ENCODE peak calls at places on chromosome 10, in nine cellular contexts. One of them, this sample, is unnamed.

GRCh38 chr10:72331575-72332422 is 22.9 kb downstream of the DNAJB12 start:
- DNase-seq in right atrium auricular region: peak; percentile 82
- DNase-seq in AG04450: no peak
- DNase-seq in endothelial cell: peak; percentile 56
- DNase-seq in heart right ventricle: peak; percentile 83
- DNase-seq in choroid plexus epithelial cell: peak; percentile 90
- DNase-seq in progenitor cell of endocrine pancreas: peak; percentile 47
- DNase-seq in epithelial cell of esophagus: peak; percentile 98
- DNase-seq in ovary: peak; percentile 74
- DNase-seq in this sample: no peak

GRCh38 chr10:121553861-121554264 is 44.4 kb downstream of the FGFR2 start:
- DNase-seq in AG04450: no peak
- DNase-seq in epithelial cell of esophagus: peak; percentile 92
- DNase-seq in heart right ventricle: no peak
- DNase-seq in ovary: no peak
- DNase-seq in choroid plexus epithelial cell: no peak
- DNase-seq in endothelial cell: no peak
- DNase-seq in right atrium auricular region: no peak
- DNase-seq in progenitor cell of endocrine pancreas: no peak
- DNase-seq in this sample: no peak

GRCh38 chr10:7596356-7596755 is 70.4 kb downstream of the ITIH5 start:
- DNase-seq in heart right ventricle: no peak
- DNase-seq in AG04450: no peak
- DNase-seq in progenitor cell of endocrine pancreas: no peak
- DNase-seq in right atrium auricular region: no peak
- DNase-seq in choroid plexus epithelial cell: no peak
- DNase-seq in ovary: no peak
- DNase-seq in endothelial cell: no peak
- DNase-seq in epithelial cell of esophagus: no peak
- DNase-seq in this sample: no peak

GRCh38 chr10:72720814-72721665 is 29.1 kb downstream of the MCU start:
- DNase-seq in epithelial cell of esophagus: peak; percentile 13
- DNase-seq in choroid plexus epithelial cell: no peak
- DNase-seq in right atrium auricular region: no peak
- DNase-seq in AG04450: no peak
- DNase-seq in endothelial cell: no peak
- DNase-seq in heart right ventricle: no peak
- DNase-seq in progenitor cell of endocrine pancreas: no peak
- DNase-seq in ovary: no peak
- DNase-seq in this sample: peak; percentile 46

GRCh38 chr10:6778992-6779701 is 199.1 kb upstream of the PRKCQ start:
- DNase-seq in progenitor cell of endocrine pancreas: no peak
- DNase-seq in epithelial cell of esophagus: peak; percentile 99
- DNase-seq in right atrium auricular region: no peak
- DNase-seq in ovary: no peak
- DNase-seq in AG04450: peak; percentile 89
- DNase-seq in choroid plexus epithelial cell: peak; percentile 75
- DNase-seq in heart right ventricle: no peak
- DNase-seq in endothelial cell: no peak
- DNase-seq in this sample: no peak

GRCh38 chr10:14653271-14654161 is 121.2 kb downstream of the FAM107B start:
- DNase-seq in choroid plexus epithelial cell: peak; percentile 95
- DNase-seq in ovary: no peak
- DNase-seq in epithelial cell of esophagus: peak; percentile 91
- DNase-seq in endothelial cell: peak; percentile 31
- DNase-seq in right atrium auricular region: no peak
- DNase-seq in AG04450: peak; percentile 38
- DNase-seq in progenitor cell of endocrine pancreas: no peak
- DNase-seq in heart right ventricle: no peak
- DNase-seq in this sample: no peak

GRCh38 chr10:132539431-132539839 is 1.8 kb downstream of the INPP5A start:
- DNase-seq in heart right ventricle: no peak
- DNase-seq in choroid plexus epithelial cell: no peak
- DNase-seq in epithelial cell of esophagus: no peak
- DNase-seq in ovary: peak; percentile 31
- DNase-seq in right atrium auricular region: no peak
- DNase-seq in AG04450: no peak
- DNase-seq in endothelial cell: no peak
- DNase-seq in progenitor cell of endocrine pancreas: no peak
- DNase-seq in this sample: no peak

GRCh38 chr10:73859441-73860049 is 14.8 kb downstream of the CAMK2G start:
- DNase-seq in AG04450: no peak
- DNase-seq in ovary: no peak
- DNase-seq in progenitor cell of endocrine pancreas: no peak
- DNase-seq in right atrium auricular region: no peak
- DNase-seq in heart right ventricle: no peak
- DNase-seq in endothelial cell: no peak
- DNase-seq in choroid plexus epithelial cell: peak; percentile 53
- DNase-seq in epithelial cell of esophagus: no peak
- DNase-seq in this sample: no peak

GRCh38 chr10:116888380-116889055 is 39.2 kb downstream of the ENO4 start:
- DNase-seq in epithelial cell of esophagus: peak; percentile 94
- DNase-seq in endothelial cell: no peak
- DNase-seq in heart right ventricle: no peak
- DNase-seq in ovary: peak; percentile 51
- DNase-seq in right atrium auricular region: peak; percentile 81
- DNase-seq in progenitor cell of endocrine pancreas: no peak
- DNase-seq in choroid plexus epithelial cell: peak; percentile 87
- DNase-seq in AG04450: peak; percentile 55
- DNase-seq in this sample: peak; percentile 53

GRCh38 chr10:34880817-34881216 is 65.7 kb upstream of the PARD3 start:
- DNase-seq in epithelial cell of esophagus: no peak
- DNase-seq in right atrium auricular region: no peak
- DNase-seq in AG04450: no peak
- DNase-seq in progenitor cell of endocrine pancreas: no peak
- DNase-seq in heart right ventricle: no peak
- DNase-seq in ovary: no peak
- DNase-seq in endothelial cell: no peak
- DNase-seq in choroid plexus epithelial cell: no peak
- DNase-seq in this sample: no peak

GRCh38 chr10:17227367-17228080 is 517 bp upstream of the VIM start:
- DNase-seq in right atrium auricular region: no peak
- DNase-seq in heart right ventricle: no peak
- DNase-seq in AG04450: no peak
- DNase-seq in choroid plexus epithelial cell: peak; percentile 58
- DNase-seq in endothelial cell: no peak
- DNase-seq in epithelial cell of esophagus: no peak
- DNase-seq in progenitor cell of endocrine pancreas: no peak
- DNase-seq in ovary: no peak
- DNase-seq in this sample: no peak

GRCh38 chr10:44897049-44897448 is 14.1 kb upstream of the TMEM72 start:
- DNase-seq in ovary: no peak
- DNase-seq in endothelial cell: no peak
- DNase-seq in AG04450: no peak
- DNase-seq in right atrium auricular region: no peak
- DNase-seq in heart right ventricle: no peak
- DNase-seq in epithelial cell of esophagus: no peak
- DNase-seq in choroid plexus epithelial cell: no peak
- DNase-seq in progenitor cell of endocrine pancreas: no peak
- DNase-seq in this sample: no peak

GRCh38 chr10:52071814-52072213 is 242.3 kb upstream of the DKK1 start:
- DNase-seq in choroid plexus epithelial cell: no peak
- DNase-seq in ovary: no peak
- DNase-seq in endothelial cell: no peak
- DNase-seq in AG04450: no peak
- DNase-seq in right atrium auricular region: no peak
- DNase-seq in heart right ventricle: peak; percentile 35
- DNase-seq in progenitor cell of endocrine pancreas: no peak
- DNase-seq in epithelial cell of esophagus: no peak
- DNase-seq in this sample: no peak

GRCh38 chr10:52064084-52064845 is 249.8 kb upstream of the DKK1 start:
- DNase-seq in heart right ventricle: peak; percentile 5
- DNase-seq in right atrium auricular region: no peak
- DNase-seq in ovary: no peak
- DNase-seq in choroid plexus epithelial cell: no peak
- DNase-seq in AG04450: no peak
- DNase-seq in progenitor cell of endocrine pancreas: no peak
- DNase-seq in epithelial cell of esophagus: no peak
- DNase-seq in endothelial cell: no peak
- DNase-seq in this sample: no peak

GRCh38 chr10:52063159-52063558 is 250.9 kb upstream of the DKK1 start:
- DNase-seq in choroid plexus epithelial cell: no peak
- DNase-seq in heart right ventricle: no peak
- DNase-seq in right atrium auricular region: no peak
- DNase-seq in endothelial cell: no peak
- DNase-seq in ovary: no peak
- DNase-seq in AG04450: no peak
- DNase-seq in epithelial cell of esophagus: no peak
- DNase-seq in progenitor cell of endocrine pancreas: no peak
- DNase-seq in this sample: no peak

GRCh38 chr10:52068485-52068884 is 245.6 kb upstream of the DKK1 start:
- DNase-seq in ovary: no peak
- DNase-seq in right atrium auricular region: no peak
- DNase-seq in progenitor cell of endocrine pancreas: no peak
- DNase-seq in endothelial cell: no peak
- DNase-seq in heart right ventricle: no peak
- DNase-seq in AG04450: no peak
- DNase-seq in epithelial cell of esophagus: no peak
- DNase-seq in choroid plexus epithelial cell: no peak
- DNase-seq in this sample: no peak

GRCh38 chr10:52066383-52066782 is 247.7 kb upstream of the DKK1 start:
- DNase-seq in epithelial cell of esophagus: no peak
- DNase-seq in choroid plexus epithelial cell: peak; percentile 3
- DNase-seq in ovary: no peak
- DNase-seq in AG04450: no peak
- DNase-seq in right atrium auricular region: no peak
- DNase-seq in heart right ventricle: no peak
- DNase-seq in progenitor cell of endocrine pancreas: no peak
- DNase-seq in endothelial cell: peak; percentile 21
- DNase-seq in this sample: peak; percentile 32
- TF ChIP-seq CTCF in epithelial cell of esophagus: no peak
- TF ChIP-seq CTCF in choroid plexus epithelial cell: peak; percentile 17
- TF ChIP-seq CTCF in ovary: no peak
- TF ChIP-seq CTCF in AG04450: no peak
- TF ChIP-seq CTCF in right atrium auricular region: no peak
- TF ChIP-seq CTCF in heart right ventricle: no peak
- TF ChIP-seq CTCF in progenitor cell of endocrine pancreas: peak; percentile 15
- TF ChIP-seq CTCF in endothelial cell: no peak
- TF ChIP-seq CTCF in this sample: no peak

DNA sequence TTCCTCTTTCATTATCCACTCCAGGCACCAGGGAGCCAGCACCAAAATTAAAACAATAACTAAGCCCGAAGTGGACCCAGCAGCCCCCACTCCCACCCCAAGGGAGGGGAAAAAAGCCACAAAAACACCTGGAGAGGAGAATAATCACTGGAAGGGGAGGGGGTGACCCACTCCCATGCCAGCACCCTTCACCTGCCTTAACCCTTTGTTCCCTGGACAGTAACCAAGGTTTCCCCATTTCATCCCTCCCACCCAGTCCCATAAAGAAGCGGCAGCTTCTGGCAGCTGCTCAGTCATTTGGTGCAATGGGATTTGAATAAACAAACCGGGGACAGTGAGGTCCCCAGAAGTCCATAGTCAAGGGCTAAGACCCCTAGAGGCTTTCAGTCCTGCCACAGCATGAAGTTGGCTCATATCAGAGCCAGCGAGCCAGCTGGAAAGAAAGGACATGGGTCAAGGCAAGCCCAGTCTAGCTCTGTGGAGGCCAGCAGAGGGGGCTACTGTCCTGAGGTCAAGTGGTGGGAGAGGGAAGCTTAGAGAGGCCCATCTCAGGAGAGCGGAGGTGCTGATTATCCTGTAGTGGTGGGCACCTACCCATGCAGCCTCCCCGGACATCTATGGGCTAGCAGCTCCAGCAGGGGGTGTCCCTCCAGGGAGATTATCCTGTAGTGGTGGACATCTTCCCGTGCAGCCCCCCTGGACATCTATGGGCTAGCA is 58.8 kb upstream of the LBX1 start:
- DNase-seq in ovary: no peak
- DNase-seq in AG04450: no peak
- DNase-seq in choroid plexus epithelial cell: peak; percentile 42
- DNase-seq in right atrium auricular region: no peak
- DNase-seq in endothelial cell: peak; percentile 72
- DNase-seq in heart right ventricle: no peak
- DNase-seq in epithelial cell of esophagus: no peak
- DNase-seq in progenitor cell of endocrine pancreas: no peak
- DNase-seq in this sample: peak; percentile 70
- TF ChIP-seq CTCF in ovary: no peak
- TF ChIP-seq CTCF in AG04450: peak; percentile 52
- TF ChIP-seq CTCF in choroid plexus epithelial cell: peak; percentile 60
- TF ChIP-seq CTCF in right atrium auricular region: peak; percentile 45
- TF ChIP-seq CTCF in endothelial cell: no peak
- TF ChIP-seq CTCF in heart right ventricle: peak; percentile 16
- TF ChIP-seq CTCF in epithelial cell of esophagus: peak; percentile 13
- TF ChIP-seq CTCF in progenitor cell of endocrine pancreas: peak; percentile 39
- TF ChIP-seq CTCF in this sample: peak; percentile 24

DNA sequence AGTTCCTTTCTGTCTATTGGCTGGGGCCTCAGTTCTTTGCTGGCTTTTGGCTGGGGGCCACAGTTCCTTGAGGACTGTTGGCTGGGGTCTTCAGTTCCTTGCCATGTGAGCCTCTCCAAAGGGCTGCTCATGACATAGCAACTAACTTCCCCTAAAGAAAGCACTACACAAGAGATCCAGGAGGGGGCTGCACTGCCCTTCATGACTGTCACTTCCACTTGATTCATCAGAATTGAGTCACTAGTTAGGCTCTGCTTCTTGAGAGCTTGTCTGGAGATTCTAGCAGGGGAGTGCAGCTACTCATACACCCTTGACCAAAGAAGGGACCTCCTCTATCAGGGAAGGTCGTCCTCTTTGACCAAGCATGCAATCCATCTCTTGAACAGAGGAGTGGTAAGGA is 38.0 kb upstream of the MKX start:
- DNase-seq in ovary: peak; percentile 37
- DNase-seq in right atrium auricular region: no peak
- DNase-seq in choroid plexus epithelial cell: peak; percentile 44
- DNase-seq in heart right ventricle: no peak
- DNase-seq in progenitor cell of endocrine pancreas: no peak
- DNase-seq in epithelial cell of esophagus: peak; percentile 60
- DNase-seq in endothelial cell: peak; percentile 53
- DNase-seq in AG04450: peak; percentile 11
- DNase-seq in this sample: no peak
- TF ChIP-seq CTCF in ovary: no peak
- TF ChIP-seq CTCF in right atrium auricular region: peak; percentile 42
- TF ChIP-seq CTCF in choroid plexus epithelial cell: peak; percentile 51
- TF ChIP-seq CTCF in heart right ventricle: peak; percentile 42
- TF ChIP-seq CTCF in progenitor cell of endocrine pancreas: peak; percentile 37
- TF ChIP-seq CTCF in epithelial cell of esophagus: peak; percentile 14
- TF ChIP-seq CTCF in endothelial cell: peak; percentile 43
- TF ChIP-seq CTCF in AG04450: peak; percentile 60
- TF ChIP-seq CTCF in this sample: peak; percentile 29

DNA sequence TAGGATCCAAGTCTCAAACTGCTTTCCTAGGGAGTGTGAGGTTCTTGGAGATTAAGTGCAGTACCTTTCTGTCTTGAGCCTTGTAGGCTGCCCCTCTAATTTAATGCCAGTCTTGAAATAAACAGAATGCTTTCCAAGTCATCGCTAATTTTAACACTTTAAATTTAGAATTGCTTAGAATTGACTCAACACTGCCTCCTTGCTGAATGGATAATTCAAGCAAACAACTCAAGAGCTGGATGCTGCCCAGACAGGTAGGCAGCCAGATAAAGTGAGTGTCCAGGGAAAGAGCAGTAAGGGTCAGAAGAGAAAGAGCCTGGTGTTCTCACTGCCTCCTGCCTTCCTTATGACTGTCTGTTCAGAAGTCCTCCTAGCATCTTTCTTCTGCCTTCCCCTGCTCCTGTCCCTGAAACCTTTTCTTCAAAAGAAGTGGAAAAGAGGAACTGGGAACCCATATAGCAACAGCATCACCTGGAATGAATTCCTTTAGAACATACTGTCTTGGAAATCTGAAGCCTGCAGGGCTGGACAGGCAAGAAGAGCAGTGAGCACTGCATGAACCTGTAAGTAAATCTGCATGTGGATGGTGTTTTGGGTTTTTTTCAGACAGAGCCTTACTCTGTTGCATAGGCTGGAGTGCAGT is 3.1 kb upstream of the GOT1 start:
- DNase-seq in AG04450: no peak
- DNase-seq in choroid plexus epithelial cell: peak; percentile 32
- DNase-seq in epithelial cell of esophagus: peak; percentile 29
- DNase-seq in right atrium auricular region: no peak
- DNase-seq in endothelial cell: no peak
- DNase-seq in progenitor cell of endocrine pancreas: no peak
- DNase-seq in ovary: no peak
- DNase-seq in heart right ventricle: no peak
- DNase-seq in this sample: no peak
- TF ChIP-seq CTCF in AG04450: peak; percentile 30
- TF ChIP-seq CTCF in choroid plexus epithelial cell: peak; percentile 51
- TF ChIP-seq CTCF in epithelial cell of esophagus: peak; percentile 38
- TF ChIP-seq CTCF in right atrium auricular region: peak; percentile 58
- TF ChIP-seq CTCF in endothelial cell: no peak
- TF ChIP-seq CTCF in progenitor cell of endocrine pancreas: no peak
- TF ChIP-seq CTCF in ovary: no peak
- TF ChIP-seq CTCF in heart right ventricle: peak; percentile 49
- TF ChIP-seq CTCF in this sample: no peak